ENCODE peak calls at places on chromosomes 5 and 9, in four cellular contexts. R is CD8-positive, alpha-beta T cell; J is Peyer's patch; W is GM23248. M is an unnamed sample.

GRCh38 chr5:149636861-149637246 is 55.6 kb downstream of the ARHGEF37 start:
- DNase-seq in R (no peak), J (peak), W (peak), M (no peak)

GRCh38 chr9:85483214-85483613 is 258.5 kb downstream of the AGTPBP1 start:
- DNase-seq in R (no peak), J (no peak), W (no peak), M (no peak)

GRCh38 chr5:143582176-143582575 is 178.7 kb upstream of the NR3C1 start:
- DNase-seq in R (no peak), J (no peak), W (no peak), M (no peak)

GRCh38 chr5:122163151-122164069 is 34.1 kb downstream of the ZNF474 start:
- DNase-seq in R (no peak), J (no peak), W (peak), M (peak)

GRCh38 chr5:170388240-170388639 is 927 bp downstream of the KCNMB1 start:
- DNase-seq in R (no peak), J (no peak), W (no peak), M (no peak)

GRCh38 chr9:19998823-19999455 is 210.1 kb upstream of the SLC24A2 start:
- DNase-seq in R (no peak), J (no peak), W (peak), M (peak)

GRCh38 chr5:38509185-38509584 is 47.3 kb downstream of the LIFR start:
- DNase-seq in R (no peak), J (no peak), W (peak), M (no peak)

GRCh38 chr9:131393622-131394463 is at the start of gene PRRC2B:
- DNase-seq in R (peak), J (peak), W (peak), M (no peak)

GRCh38 chr9:111870774-111871542 is 25.7 kb upstream of the UGCG start:
- DNase-seq in R (no peak), J (no peak), W (no peak), M (no peak)

GRCh38 chr9:99819123-99819483 is 2.6 kb upstream of the NR4A3 start:
- DNase-seq in R (no peak), J (no peak), W (no peak), M (no peak)

GRCh38 chr5:73215525-73215890 is 42.5 kb downstream of the TMEM174 start:
- DNase-seq in R (no peak), J (no peak), W (no peak), M (no peak)

GRCh38 chr5:73215891-73216610 is 43.1 kb downstream of the TMEM174 start:
- DNase-seq in R (peak), J (peak), W (peak), M (no peak)

GRCh38 chr5:73214921-73215490 is 42.0 kb downstream of the TMEM174 start:
- DNase-seq in R (no peak), J (no peak), W (no peak), M (no peak)

GRCh38 chr5:73218552-73219171 is 45.7 kb downstream of the TMEM174 start:
- DNase-seq in R (no peak), J (no peak), W (peak), M (no peak)

DNA sequence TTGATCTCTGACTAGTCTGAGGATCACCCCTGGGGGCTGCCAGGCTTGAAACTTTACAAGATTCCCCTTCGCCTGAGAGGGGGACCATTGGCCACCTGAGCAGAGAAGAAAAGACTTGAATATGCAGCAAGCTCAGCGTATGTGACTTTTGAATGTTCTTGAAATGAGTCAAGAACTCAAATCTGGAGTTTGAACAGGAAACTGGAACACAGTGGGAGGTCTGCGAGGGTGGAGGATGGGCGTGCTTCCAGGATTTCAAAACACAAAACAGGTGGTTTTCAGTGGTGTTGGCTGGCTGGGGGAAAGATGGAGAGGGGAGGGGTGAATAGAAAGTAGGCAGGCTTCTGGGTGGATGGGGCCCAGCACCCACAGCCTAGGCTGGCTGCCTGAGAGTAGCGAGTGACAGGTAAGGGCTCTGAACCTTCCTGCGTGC is 40.6 kb downstream of the TMEM174 start:
- DNase-seq in R (no peak), J (no peak), W (peak), M (no peak)
- H3K27ac ChIP-seq in R (no peak), J (no peak), W (no peak), M (no peak)

DNA sequence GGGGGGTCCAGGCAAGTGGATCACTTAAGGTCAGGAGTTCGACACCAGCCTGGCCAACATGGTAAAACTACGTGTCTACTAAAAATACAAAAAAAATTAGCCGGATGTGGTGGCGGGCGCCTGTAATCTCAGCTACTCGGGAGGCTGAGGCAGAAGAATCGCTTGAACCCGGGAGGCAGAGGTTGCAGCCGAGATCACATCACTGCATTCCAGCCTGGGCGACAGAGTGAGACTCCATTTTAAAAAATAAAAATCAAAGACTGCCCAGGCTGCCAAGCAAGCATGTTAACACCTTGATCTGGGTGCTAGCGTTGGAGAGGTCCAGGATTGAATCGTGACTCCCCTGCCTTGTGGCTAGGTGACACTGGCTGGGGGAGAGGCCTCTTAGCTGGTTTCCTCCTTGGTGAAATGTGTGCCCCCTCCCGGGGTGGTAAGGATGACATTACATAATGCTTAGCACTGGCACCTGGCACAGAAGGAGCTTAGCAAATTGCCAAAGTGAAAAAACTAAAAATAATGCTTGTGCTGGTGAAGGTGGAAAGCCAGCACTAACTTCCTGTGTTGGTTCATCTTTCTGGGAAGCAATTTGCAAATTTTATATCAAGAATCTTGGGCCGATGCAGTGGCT is 2.2 kb upstream of the CIZ1 start:
- DNase-seq in R (no peak), J (no peak), W (no peak), M (no peak)
- H3K27ac ChIP-seq in R (no peak), J (peak), W (peak), M (peak)

DNA sequence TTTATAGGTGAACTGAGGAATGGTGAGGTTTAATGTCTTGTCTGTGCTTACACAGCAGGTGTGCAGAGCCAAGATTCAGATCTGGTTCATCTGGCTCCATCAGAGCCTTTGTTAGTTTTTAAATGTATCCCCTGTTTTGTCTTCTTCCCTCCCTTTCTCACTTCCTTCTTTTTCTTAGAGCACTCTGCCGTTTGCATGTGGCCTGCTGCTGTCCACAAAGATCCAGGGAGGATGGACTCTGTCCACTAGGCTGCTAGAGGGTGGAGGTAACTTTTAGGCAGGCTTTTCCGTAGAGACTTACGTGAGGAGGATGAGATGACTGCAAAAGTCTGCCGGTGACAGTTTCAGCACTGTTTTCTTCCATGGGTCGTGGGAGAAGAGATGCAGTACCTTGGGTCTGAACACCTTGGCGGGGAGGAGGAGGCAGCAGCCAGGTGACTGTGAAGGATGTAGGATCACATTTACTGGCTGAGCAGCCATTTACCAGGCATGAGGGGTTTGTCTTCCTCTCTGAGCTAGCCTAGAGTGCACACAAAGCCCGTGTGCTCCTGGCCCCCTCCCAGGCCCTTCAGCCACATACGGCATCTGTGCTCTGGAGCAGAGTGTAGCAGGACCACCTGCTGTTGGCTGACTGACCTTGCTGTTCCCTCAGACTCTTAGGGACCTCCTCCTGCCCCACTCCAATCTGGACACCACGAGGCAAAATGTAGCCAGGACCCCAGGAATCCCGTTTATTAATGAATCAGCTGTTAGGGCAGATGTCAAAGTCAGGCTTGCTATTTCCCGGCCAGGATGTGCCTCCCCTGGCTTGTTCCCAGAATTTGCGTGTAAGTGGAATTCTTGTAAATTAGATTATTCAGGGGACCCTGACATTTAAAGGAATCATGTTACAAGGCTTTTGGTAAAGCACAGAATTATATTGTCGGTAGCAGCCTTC is 1.9 kb downstream of the NTMT1 start:
- DNase-seq in R (no peak), J (no peak), W (peak), M (no peak)
- H3K27ac ChIP-seq in R (peak), J (peak), W (peak), M (no peak)

GRCh38 chr9:94818196-94818541 is 91.7 kb downstream of the AOPEP start:
- DNase-seq in R (no peak), J (no peak), W (no peak), M (peak)
- H3K27ac ChIP-seq in R (no peak), J (no peak), W (no peak), M (peak)

GRCh38 chr9:120922404-120923173 is 4.0 kb downstream of the TRAF1 start:
- DNase-seq in R (no peak), J (no peak), W (no peak), M (no peak)

GRCh38 chr9:120924698-120925534 is 1.7 kb downstream of the TRAF1 start:
- DNase-seq in R (no peak), J (no peak), W (no peak), M (no peak)

GRCh38 chr9:120925535-120926396 is 830 bp downstream of the TRAF1 start:
- DNase-seq in R (peak), J (no peak), W (peak), M (no peak)

GRCh38 chr9:120921751-120922181 is 4.8 kb downstream of the TRAF1 start:
- DNase-seq in R (no peak), J (no peak), W (no peak), M (no peak)

GRCh38 chr9:120923620-120924328 is 2.8 kb downstream of the TRAF1 start:
- DNase-seq in R (no peak), J (no peak), W (no peak), M (no peak)
- H3K27ac ChIP-seq in R (peak), J (peak), W (no peak), M (no peak)

DNA sequence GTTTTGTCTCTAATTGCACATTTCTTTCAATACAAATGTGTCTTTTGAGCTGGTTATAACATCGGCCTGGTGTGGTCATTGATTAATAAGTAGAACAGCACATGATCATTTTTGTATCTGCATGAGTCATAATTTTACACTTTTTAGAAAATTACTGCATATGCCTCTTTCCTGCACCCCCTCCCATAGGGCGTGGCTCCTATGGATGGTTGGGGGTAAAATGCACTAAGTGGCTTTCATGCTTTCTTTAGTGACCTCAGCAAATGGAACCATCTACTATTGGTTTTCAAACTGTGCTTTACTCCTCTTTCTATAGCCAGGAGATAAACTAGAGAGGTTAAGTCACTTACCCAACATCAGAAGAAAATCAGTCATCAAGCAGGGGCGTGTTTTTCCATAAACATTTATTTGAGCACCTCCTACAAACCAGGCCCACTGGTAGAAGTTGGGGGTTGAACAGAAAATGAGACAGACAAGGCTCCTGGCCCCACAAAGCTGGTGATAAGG is 3.8 kb downstream of the ANXA6 start:
- DNase-seq in R (no peak), J (no peak), W (peak), M (no peak)
- H3K27ac ChIP-seq in R (peak), J (peak), W (peak), M (no peak)

GRCh38 chr9:134494905-134495304 is 146.7 kb upstream of the COL5A1 start:
- DNase-seq in R (no peak), J (no peak), W (no peak), M (no peak)

GRCh38 chr9:134496413-134497282 is 145.0 kb upstream of the COL5A1 start:
- DNase-seq in R (no peak), J (no peak), W (peak), M (no peak)

GRCh38 chr9:134498767-134499166 is 142.8 kb upstream of the COL5A1 start:
- DNase-seq in R (no peak), J (no peak), W (no peak), M (no peak)

GRCh38 chr9:134495881-134496412 is 145.7 kb upstream of the COL5A1 start:
- DNase-seq in R (no peak), J (no peak), W (no peak), M (no peak)

GRCh38 chr9:134497283-134497860 is 144.2 kb upstream of the COL5A1 start:
- DNase-seq in R (no peak), J (no peak), W (peak), M (no peak)
- H3K27ac ChIP-seq in R (no peak), J (no peak), W (peak), M (no peak)

GRCh38 chr9:109448223-109448622 is 49.9 kb downstream of the PTPN3 start:
- DNase-seq in R (no peak), J (no peak), W (peak), M (no peak)

GRCh38 chr9:109444771-109445320 is 53.3 kb downstream of the PTPN3 start:
- DNase-seq in R (no peak), J (no peak), W (peak), M (no peak)

GRCh38 chr9:109450346-109450745 is 47.8 kb downstream of the PTPN3 start:
- DNase-seq in R (no peak), J (no peak), W (peak), M (no peak)

GRCh38 chr9:109449036-109449798 is 48.9 kb downstream of the PTPN3 start:
- DNase-seq in R (no peak), J (no peak), W (no peak), M (peak)

GRCh38 chr9:109447329-109448076 is 50.6 kb downstream of the PTPN3 start:
- DNase-seq in R (no peak), J (no peak), W (no peak), M (no peak)
- H3K27ac ChIP-seq in R (no peak), J (no peak), W (no peak), M (peak)

GRCh38 chr9:98105006-98105405 is 14.0 kb downstream of the TRIM14 start:
- DNase-seq in R (no peak), J (no peak), W (no peak), M (no peak)

GRCh38 chr9:98101868-98102273 is 17.2 kb downstream of the TRIM14 start:
- DNase-seq in R (peak), J (peak), W (no peak), M (no peak)

GRCh38 chr9:98107926-98108325 is 11.1 kb downstream of the TRIM14 start:
- DNase-seq in R (no peak), J (no peak), W (no peak), M (no peak)

GRCh38 chr9:98101416-98101815 is 17.6 kb downstream of the TRIM14 start:
- DNase-seq in R (no peak), J (peak), W (no peak), M (no peak)

DNA sequence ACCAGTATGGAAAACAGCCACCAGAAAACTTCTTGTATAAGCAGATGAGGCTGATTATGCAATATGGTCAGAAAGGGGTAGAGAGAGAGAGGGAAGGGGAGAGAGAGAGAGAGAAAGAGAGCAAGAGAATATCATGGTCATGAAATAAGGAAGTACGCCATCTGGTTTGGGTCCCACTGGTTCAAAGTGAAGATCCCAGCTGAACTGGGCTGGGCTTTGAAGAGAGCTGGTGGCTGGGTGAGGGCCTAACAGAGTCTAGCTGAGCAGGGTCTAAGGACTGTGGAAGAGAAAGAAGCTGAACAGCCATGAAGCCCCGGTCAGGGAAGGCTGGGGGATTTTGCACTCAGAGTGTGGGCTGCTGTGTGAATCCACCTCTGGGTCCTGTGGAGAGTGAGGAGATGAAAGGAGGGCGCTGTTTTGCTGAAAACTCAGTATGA is 14.6 kb downstream of the TRIM14 start:
- DNase-seq in R (no peak), J (no peak), W (no peak), M (no peak)
- H3K27ac ChIP-seq in R (peak), J (peak), W (no peak), M (no peak)